ENCODE peak calls at places on chromosome 22, in six cellular contexts. D, S, R, E, H and W are unnamed samples.

GRCh38 chr22:48181168-48181955 is 1418.9 kb downstream of the TBC1D22A start:
- DNase-seq in D (no peak), S (no peak), R (no peak), E (no peak), H (no peak), W (no peak)

GRCh38 chr22:44888491-44888941 is 121.3 kb downstream of the PHF21B start:
- DNase-seq in D (no peak), S (no peak), R (no peak), E (no peak), H (no peak), W (no peak)

GRCh38 chr22:37017356-37017755 is 1.9 kb downstream of the TST start:
- DNase-seq in D (no peak), S (no peak), R (no peak), E (no peak), H (no peak), W (no peak)

GRCh38 chr22:49305215-49305965 is 522.3 kb downstream of the BRD1 start:
- DNase-seq in D (peak), S (no peak), R (no peak), E (no peak), H (peak), W (peak)

GRCh38 chr22:36762687-36763260 is 13.1 kb downstream of the IFT27 start:
- DNase-seq in D (no peak), S (no peak), R (peak), E (no peak), H (no peak), W (no peak)

GRCh38 chr22:49068861-49069260 is 758.8 kb downstream of the BRD1 start:
- DNase-seq in D (no peak), S (no peak), R (no peak), E (no peak), H (no peak), W (no peak)

GRCh38 chr22:31615481-31615840 is 46.6 kb downstream of the PISD start:
- DNase-seq in D (no peak), S (no peak), R (no peak), E (no peak), H (no peak), W (no peak)

GRCh38 chr22:36465232-36466021 is 16.0 kb downstream of the TXN2 start:
- DNase-seq in D (no peak), S (no peak), R (peak), E (peak), H (no peak), W (no peak)

GRCh38 chr22:36395922-36396321 is 8.2 kb upstream of the MYH9 start:
- DNase-seq in D (no peak), S (no peak), R (no peak), E (peak), H (no peak), W (no peak)

GRCh38 chr22:26367402-26368245 is 61.4 kb upstream of the ASPHD2 start:
- DNase-seq in D (peak), S (no peak), R (peak), E (peak), H (peak), W (no peak)